ENCODE peak calls at places on chromosomes 13 and 19, in five cellular contexts. B is OCI-LY7, G is right lobe of liver, Z is choroid plexus epithelial cell, N is psoas muscle. A is an unnamed sample.
A peak's percentile ranks its signal among the peaks of the same experiment; 100 is the strongest.

GRCh38 chr13:90926459-90926858 is 421.0 kb upstream of the MIR17HG start:
- DNase-seq in B (no peak), G (no peak), Z (no peak), N (no peak), A (peak; percentile 20)

GRCh38 chr13:26051231-26052135 is at the start of gene SHISA2:
- DNase-seq in B (no peak), G (no peak), Z (peak; percentile 79), N (peak; percentile 37), A (peak; percentile 41)

GRCh38 chr19:54478677-54479266 is 5.7 kb upstream of the CDC42EP5 start:
- DNase-seq in B (peak; percentile 70), G (no peak), Z (peak; percentile 67), N (no peak), A (peak; percentile 28)

GRCh38 chr19:15354557-15355296 is 22.4 kb upstream of the BRD4 start:
- DNase-seq in B (no peak), G (no peak), Z (no peak), N (no peak), A (no peak)

GRCh38 chr19:40609561-40610395 is 8.6 kb downstream of the LTBP4 start:
- DNase-seq in B (peak; percentile 89), G (peak; percentile 91), Z (peak; percentile 62), N (peak; percentile 87), A (peak; percentile 94)

GRCh38 chr13:110359840-110360301 is 52.8 kb downstream of the COL4A2 start:
- DNase-seq in B (no peak), G (no peak), Z (peak; percentile 88), N (no peak), A (no peak)

GRCh38 chr13:105462098-105462497 is 1073.4 kb downstream of the EFNB2 start:
- DNase-seq in B (no peak), G (no peak), Z (no peak), N (no peak), A (no peak)

GRCh38 chr19:35860818-35861639 is 4.3 kb downstream of the KIRREL2 start:
- DNase-seq in B (no peak), G (no peak), Z (no peak), N (no peak), A (no peak)

GRCh38 chr19:33241530-33242101 is 16.0 kb upstream of the SLC7A10 start:
- DNase-seq in B (peak; percentile 29), G (no peak), Z (peak; percentile 9), N (no peak), A (peak; percentile 42)

GRCh38 chr13:24911135-24911524 is 147.2 kb downstream of the RNF17 start:
- DNase-seq in B (no peak), G (no peak), Z (peak; percentile 58), N (no peak), A (no peak)

GRCh38 chr13:73365681-73366080 is 306.9 kb downstream of the KLF5 start:
- DNase-seq in B (no peak), G (no peak), Z (no peak), N (no peak), A (no peak)

GRCh38 chr13:77176350-77176749 is 149.4 kb upstream of the FBXL3 start:
- DNase-seq in B (no peak), G (no peak), Z (peak; percentile 82), N (no peak), A (no peak)

GRCh38 chr13:104491951-104492350 is 1425.7 kb upstream of the SLC10A2 start:
- DNase-seq in B (no peak), G (no peak), Z (no peak), N (no peak), A (no peak)

GRCh38 chr13:88000787-88001186 is 329.6 kb downstream of the SLITRK5 start:
- DNase-seq in B (no peak), G (no peak), Z (no peak), N (no peak), A (no peak)

GRCh38 chr19:6423499-6424189 is 967 bp downstream of the KHSRP start:
- DNase-seq in B (peak; percentile 41), G (no peak), Z (peak; percentile 66), N (no peak), A (peak; percentile 32)

GRCh38 chr13:20610006-20610405 is 43.0 kb downstream of the IFT88 start:
- DNase-seq in B (no peak), G (no peak), Z (peak; percentile 46), N (no peak), A (no peak)

GRCh38 chr19:18667531-18668251 is 15.8 kb upstream of the CRTC1 start:
- DNase-seq in B (no peak), G (no peak), Z (no peak), N (no peak), A (no peak)

GRCh38 chr19:19297759-19298158 is 22.6 kb downstream of the SUGP1 start:
- DNase-seq in B (no peak), G (no peak), Z (no peak), N (no peak), A (no peak)

GRCh38 chr19:35531291-35531690 is 2.0 kb upstream of the GAPDHS start:
- DNase-seq in B (no peak), G (no peak), Z (no peak), N (no peak), A (no peak)

GRCh38 chr13:110528371-110528770 is 33.2 kb downstream of the RAB20 start:
- DNase-seq in B (no peak), G (no peak), Z (peak; percentile 67), N (no peak), A (no peak)

GRCh38 chr19:38298841-38299680 is 5.0 kb upstream of the C19orf33 start:
- DNase-seq in B (no peak), G (no peak), Z (no peak), N (no peak), A (no peak)

GRCh38 chr19:33673996-33674395 is 52.2 kb downstream of the CHST8 start:
- DNase-seq in B (no peak), G (no peak), Z (no peak), N (no peak), A (no peak)

GRCh38 chr13:59687028-59687427 is 476.7 kb downstream of the DIAPH3 start:
- DNase-seq in B (no peak), G (no peak), Z (no peak), N (no peak), A (no peak)

GRCh38 chr19:35513975-35514809 is 743 bp upstream of the DMKN start:
- DNase-seq in B (no peak), G (no peak), Z (peak; percentile 34), N (no peak), A (no peak)

GRCh38 chr13:43522788-43523187 is 264.0 kb downstream of the ENOX1 start:
- DNase-seq in B (no peak), G (no peak), Z (peak; percentile 63), N (no peak), A (no peak)

GRCh38 chr13:59689057-59689456 is 474.7 kb downstream of the DIAPH3 start:
- DNase-seq in B (no peak), G (no peak), Z (peak; percentile 28), N (no peak), A (no peak)

GRCh38 chr19:3372413-3372812 is 6.0 kb downstream of the NFIC start:
- DNase-seq in B (no peak), G (no peak), Z (no peak), N (no peak), A (peak; percentile 52)

GRCh38 chr19:3370214-3370720 is 3.9 kb downstream of the NFIC start:
- DNase-seq in B (no peak), G (no peak), Z (peak; percentile 50), N (no peak), A (peak; percentile 31)

GRCh38 chr19:3368848-3369336 is 2.5 kb downstream of the NFIC start:
- DNase-seq in B (no peak), G (no peak), Z (peak; percentile 65), N (no peak), A (no peak)

GRCh38 chr19:3369337-3370213 is 3.2 kb downstream of the NFIC start:
- DNase-seq in B (no peak), G (peak; percentile 63), Z (peak; percentile 42), N (peak; percentile 73), A (peak; percentile 80)

DNA sequence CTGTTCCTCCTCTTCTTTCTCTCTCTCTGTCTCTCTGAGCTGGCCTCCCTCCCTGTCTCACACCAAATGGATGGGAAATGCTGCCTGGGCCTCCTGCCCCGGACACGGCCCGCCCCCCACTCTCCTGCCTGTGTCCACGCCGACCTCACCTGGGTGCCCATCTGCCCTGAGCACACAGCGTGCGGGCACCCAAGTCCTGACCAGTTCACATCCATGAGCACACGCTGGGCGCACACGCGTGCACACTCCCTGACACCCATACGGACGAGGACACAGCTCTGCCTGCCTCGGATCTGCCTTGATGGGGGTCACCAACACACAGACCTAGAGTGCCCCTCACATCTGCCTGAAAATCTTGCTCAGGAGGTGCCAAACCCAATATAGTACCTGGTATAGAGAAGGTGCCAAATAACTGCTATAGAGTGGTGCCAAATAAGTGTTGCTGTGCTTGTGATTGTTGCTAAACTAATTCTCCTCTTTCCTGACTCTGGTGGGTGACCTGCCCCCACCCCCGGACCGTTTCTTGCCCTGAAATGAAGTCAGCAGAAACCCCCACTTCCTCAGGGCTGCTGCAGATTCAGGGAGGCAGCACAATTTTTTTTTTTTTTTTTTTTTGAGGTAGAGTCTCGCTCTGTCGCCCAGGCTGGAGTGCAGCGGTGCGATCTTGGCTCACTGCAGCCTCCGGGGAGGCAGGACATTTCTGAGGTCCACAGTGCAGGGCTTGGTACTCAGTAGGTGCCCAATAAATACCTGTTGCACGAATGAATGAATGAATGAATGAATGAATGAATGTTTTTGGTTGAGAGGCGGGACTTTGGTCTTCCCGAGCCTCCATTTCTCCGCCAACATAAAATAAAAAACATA is 4.6 kb downstream of the NFIC start:
- DNase-seq in B (no peak), G (no peak), Z (no peak), N (no peak), A (no peak)
- H3K4me3 ChIP-seq in B (no peak overlapping the region), G (no peak overlapping the region), Z (no peak overlapping the region), N (peak overlapping the region; percentile 85), A (no peak overlapping the region)

GRCh38 chr13:92488249-92488845 is 738.3 kb upstream of the GPC6 start:
- DNase-seq in B (no peak), G (no peak), Z (no peak), N (no peak), A (no peak)
- H3K4me3 ChIP-seq in B (no peak overlapping the region), G (no peak overlapping the region), Z (no peak overlapping the region), N (no peak overlapping the region), A (no peak overlapping the region)

DNA sequence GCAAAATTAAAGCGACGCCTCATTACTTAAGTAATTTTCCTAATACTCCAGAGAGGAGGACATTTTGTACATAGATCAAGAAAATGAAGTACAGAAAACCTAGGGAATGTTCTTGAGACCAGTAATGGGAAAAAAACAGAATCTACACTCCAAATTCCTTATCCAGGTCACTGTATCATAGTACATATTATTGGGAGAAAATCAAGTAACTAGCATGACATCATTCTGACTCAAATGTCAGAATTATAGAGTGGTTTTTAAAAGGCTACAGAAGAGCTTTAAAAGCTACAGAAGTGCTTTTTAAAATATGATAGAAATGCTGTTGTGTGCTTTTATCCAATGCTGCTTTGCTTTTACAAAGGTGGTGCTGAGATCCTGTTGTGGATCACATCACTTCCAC is 86.3 kb upstream of the SLC15A1 start:
- DNase-seq in B (no peak), G (no peak), Z (no peak), N (no peak), A (no peak)
- H3K4me3 ChIP-seq in B (no peak overlapping the region), G (no peak overlapping the region), Z (no peak overlapping the region), N (no peak overlapping the region), A (no peak overlapping the region)

GRCh38 chr19:7874857-7875393 is 735 bp upstream of the PRR36 start:
- DNase-seq in B (no peak), G (no peak), Z (no peak), N (no peak), A (no peak)

GRCh38 chr19:7871530-7872305 is 2.5 kb downstream of the PRR36 start:
- DNase-seq in B (peak; percentile 84), G (peak; percentile 84), Z (peak; percentile 97), N (peak; percentile 80), A (peak; percentile 94)

GRCh38 chr19:7872306-7873204 is 1.6 kb downstream of the PRR36 start:
- DNase-seq in B (no peak), G (no peak), Z (no peak), N (no peak), A (no peak)

GRCh38 chr19:7873304-7874079 is 698 bp downstream of the PRR36 start:
- DNase-seq in B (no peak), G (no peak), Z (no peak), N (no peak), A (no peak)

GRCh38 chr19:7874080-7874856 is at the start of gene PRR36:
- DNase-seq in B (no peak), G (no peak), Z (peak; percentile 29), N (no peak), A (peak; percentile 80)
- H3K4me3 ChIP-seq in B (no peak within 1 kb of the TSS), G (no peak within 1 kb of the TSS), Z (peak within 1 kb of the TSS; percentile 31), N (no peak within 1 kb of the TSS), A (no peak within 1 kb of the TSS)

A was measured in body of pancreas.